ENCODE peak calls at places on chromosomes 16 and 17, in five cellular contexts. V, F, O, P and A are unnamed samples.

GRCh38 chr16:31033709-31034492 is 543 bp downstream of the STX4 start:
- DNase-seq in V (peak; percentile 70), F (peak; percentile 96), O (peak; percentile 94), P (no peak), A (peak; percentile 95)

GRCh38 chr17:78120537-78120936 is 8.0 kb downstream of the TMC6 start:
- DNase-seq in V (no peak), F (no peak), O (no peak), P (no peak), A (no peak)

GRCh38 chr16:20952144-20952797 is 51.7 kb downstream of the LYRM1 start:
- DNase-seq in V (no peak), F (no peak), O (no peak), P (no peak), A (no peak)

GRCh38 chr16:85465328-85466307 is 147.5 kb upstream of the GSE1 start:
- DNase-seq in V (peak; percentile 76), F (no peak), O (no peak), P (no peak), A (no peak)

GRCh38 chr16:79415983-79416641 is 184.4 kb downstream of the MAF start:
- DNase-seq in V (no peak), F (no peak), O (no peak), P (no peak), A (no peak)

GRCh38 chr16:86702824-86703588 is 124.7 kb downstream of the FOXL1 start:
- DNase-seq in V (no peak), F (no peak), O (no peak), P (no peak), A (no peak)

GRCh38 chr17:77372444-77373297 is 231.9 kb downstream of the SEC14L1 start:
- DNase-seq in V (peak; percentile 87), F (peak; percentile 78), O (peak; percentile 90), P (no peak), A (peak; percentile 92)

GRCh38 chr16:89981414-89981813 is 32.9 kb downstream of the DEF8 start:
- DNase-seq in V (no peak), F (no peak), O (no peak), P (no peak), A (peak; percentile 56)

GRCh38 chr16:57007530-57007929 is 18.2 kb downstream of the NLRC5 start:
- DNase-seq in V (no peak), F (no peak), O (no peak), P (no peak), A (no peak)

GRCh38 chr17:83067071-83067717 is 12.2 kb upstream of the METRNL start:
- DNase-seq in V (no peak), F (no peak), O (no peak), P (no peak), A (no peak)

GRCh38 chr16:19716183-19716582 is 1.8 kb downstream of the KNOP1 start:
- DNase-seq in V (no peak), F (peak; percentile 78), O (no peak), P (no peak), A (no peak)

GRCh38 chr16:31298958-31299357 is 39.2 kb downstream of the ITGAM start:
- DNase-seq in V (no peak), F (no peak), O (no peak), P (no peak), A (no peak)

GRCh38 chr17:63974594-63975192 is 2.0 kb upstream of the SCN4A start:
- DNase-seq in V (peak; percentile 67), F (no peak), O (no peak), P (no peak), A (no peak)

GRCh38 chr17:48546924-48547838 is 2.3 kb upstream of the HOXB2 start:
- DNase-seq in V (peak; percentile 56), F (peak; percentile 53), O (no peak), P (no peak), A (no peak)

GRCh38 chr17:17819111-17819510 is 17.7 kb downstream of the SREBF1 start:
- DNase-seq in V (no peak), F (peak; percentile 23), O (no peak), P (no peak), A (no peak)

GRCh38 chr17:15657868-15658775 is 26.0 kb downstream of the TRIM16 start:
- DNase-seq in V (no peak), F (no peak), O (no peak), P (no peak), A (no peak)

GRCh38 chr17:81551458-81552243 is 502 bp downstream of the FAAP100 start:
- DNase-seq in V (peak; percentile 16), F (peak; percentile 46), O (peak; percentile 61), P (no peak), A (no peak)

GRCh38 chr16:67279296-67280089 is at the start of gene PLEKHG4:
- DNase-seq in V (peak; percentile 66), F (peak; percentile 82), O (peak; percentile 98), P (no peak), A (peak; percentile 99)
- TF ChIP-seq CTCF in V (peak; percentile 88), F (peak; percentile 74), O (peak; percentile 89), P (peak; percentile 41), A (peak; percentile 86)

DNA sequence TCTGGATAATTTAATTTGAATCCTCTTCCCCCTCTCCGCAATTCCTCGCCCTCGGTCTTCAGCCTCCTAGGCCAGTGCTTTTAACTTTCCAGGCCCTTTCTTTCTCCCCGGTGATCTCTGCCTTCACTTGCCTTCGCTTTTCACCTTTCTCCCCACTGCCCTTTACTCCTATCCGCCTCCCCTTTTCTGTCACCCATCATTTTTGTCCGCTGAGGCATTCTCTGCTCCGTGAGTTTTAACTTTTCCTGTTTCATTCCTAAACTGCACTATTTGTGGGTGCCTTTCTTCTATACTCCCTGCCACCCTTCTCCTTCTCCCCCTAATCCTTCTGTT is 729 bp downstream of the LONP2 start:
- DNase-seq in V (no peak), F (no peak), O (no peak), P (no peak), A (no peak)
- TF ChIP-seq CTCF in V (no peak), F (no peak), O (no peak), P (no peak), A (no peak)

GRCh38 chr17:35973333-35974260 is 7.7 kb downstream of the CCL16 start:
- DNase-seq in V (peak; percentile 32), F (peak; percentile 22), O (no peak), P (no peak), A (no peak)
- TF ChIP-seq CTCF in V (no peak), F (no peak), O (no peak), P (no peak), A (no peak)

DNA sequence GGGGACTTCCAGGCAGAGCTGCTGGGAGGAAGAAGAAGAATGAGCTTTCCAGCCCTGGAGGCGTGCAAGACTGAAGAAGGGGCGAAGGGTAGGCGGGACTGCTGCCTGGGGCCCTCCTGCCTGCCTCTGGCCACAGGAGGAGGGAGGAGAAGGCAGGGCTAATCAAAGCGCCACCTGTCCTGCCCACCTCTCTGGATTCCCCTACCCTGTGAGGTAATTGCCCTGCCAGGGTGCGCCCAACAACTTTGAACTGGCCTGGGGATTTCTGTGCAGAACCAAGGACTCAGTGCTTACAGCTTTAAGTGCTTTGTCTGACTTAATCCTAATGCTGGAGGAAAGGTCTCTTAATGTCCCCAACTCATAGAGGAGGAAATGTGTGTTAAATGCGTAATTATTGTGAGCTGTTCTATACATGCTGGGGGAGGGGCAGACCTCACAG is at the start of gene NOXO1:
- DNase-seq in V (no peak), F (peak; percentile 79), O (peak; percentile 73), P (no peak), A (no peak)
- TF ChIP-seq CTCF in V (no peak), F (no peak), O (no peak), P (no peak), A (no peak)

GRCh38 chr16:74437-75318 is 2.2 kb upstream of the RHBDF1 start:
- DNase-seq in V (no peak), F (no peak), O (no peak), P (no peak), A (no peak)
- TF ChIP-seq CTCF in V (no peak), F (no peak), O (no peak), P (no peak), A (no peak)

GRCh38 chr16:6016530-6017184 is 919.1 kb upstream of the EEF2KMT start:
- DNase-seq in V (no peak), F (peak; percentile 46), O (no peak), P (no peak), A (peak; percentile 26)
- TF ChIP-seq CTCF in V (no peak), F (no peak), O (no peak), P (no peak), A (no peak)